ENCODE peak calls at places on chromosomes 11 and 22, in ten cellular contexts. H, O, K, T, L, N, G, Y, R and D are unnamed samples. For H3K4me1, the result is how much of the 10 kb centered on the place peaks cover.

GRCh38 chr11:2122222-2122906 is 16.8 kb downstream of the IGF2 start:
- DNase-seq in H (no peak), O (no peak), K (no peak), T (no peak), L (no peak), N (peak), G (no peak), Y (no peak), R (peak), D (no peak)

GRCh38 chr22:21975854-21976345 is 6.7 kb downstream of the TOP3B start:
- DNase-seq in H (no peak), O (no peak), K (no peak), T (no peak), L (no peak), N (no peak), G (no peak), Y (no peak), R (no peak), D (no peak)

GRCh38 chr11:1381793-1382425 is 7.8 kb upstream of the BRSK2 start:
- DNase-seq in H (no peak), O (no peak), K (no peak), T (no peak), L (no peak), N (no peak), G (no peak), Y (no peak), R (no peak), D (no peak)

GRCh38 chr11:7281083-7281482 is 29.4 kb downstream of the SYT9 start:
- DNase-seq in H (no peak), O (no peak), K (no peak), T (no peak), L (no peak), N (no peak), G (no peak), Y (no peak), R (peak), D (no peak)

GRCh38 chr11:117443269-117444186 is 115.9 kb downstream of the CEP164 start:
- DNase-seq in H (peak), O (peak), K (no peak), T (peak), L (no peak), N (peak), G (no peak), Y (no peak), R (peak), D (peak)

GRCh38 chr22:43928418-43929307 is 5.1 kb downstream of the PNPLA3 start:
- DNase-seq in H (no peak), O (no peak), K (no peak), T (no peak), L (no peak), N (no peak), G (no peak), Y (no peak), R (no peak), D (no peak)

GRCh38 chr11:62732830-62733229 is 4.5 kb downstream of the TTC9C start:
- DNase-seq in H (peak), O (no peak), K (no peak), T (no peak), L (no peak), N (no peak), G (peak), Y (no peak), R (peak), D (no peak)

GRCh38 chr22:30875481-30876215 is 92.9 kb downstream of the MORC2 start:
- DNase-seq in H (no peak), O (no peak), K (no peak), T (no peak), L (peak), N (no peak), G (no peak), Y (peak), R (no peak), D (peak)

GRCh38 chr22:37994049-37994448 is 9.7 kb upstream of the SOX10 start:
- DNase-seq in H (no peak), O (no peak), K (no peak), T (no peak), L (no peak), N (no peak), G (no peak), Y (no peak), R (no peak), D (no peak)

GRCh38 chr22:50524664-50525103 is 714 bp downstream of the SCO2 start:
- DNase-seq in H (no peak), O (no peak), K (no peak), T (no peak), L (no peak), N (no peak), G (peak), Y (no peak), R (no peak), D (no peak)

GRCh38 chr11:131907371-131907770 is 537.0 kb downstream of the NTM start:
- DNase-seq in H (no peak), O (no peak), K (no peak), T (no peak), L (no peak), N (no peak), G (no peak), Y (no peak), R (no peak), D (no peak)

GRCh38 chr11:131904756-131905155 is 534.3 kb downstream of the NTM start:
- DNase-seq in H (no peak), O (peak), K (no peak), T (no peak), L (no peak), N (peak), G (no peak), Y (no peak), R (no peak), D (no peak)

GRCh38 chr11:131908316-131908715 is 537.9 kb downstream of the NTM start:
- DNase-seq in H (no peak), O (no peak), K (no peak), T (no peak), L (no peak), N (no peak), G (no peak), Y (no peak), R (no peak), D (no peak)

GRCh38 chr11:131909426-131910200 is 539.2 kb downstream of the NTM start:
- DNase-seq in H (no peak), O (no peak), K (no peak), T (no peak), L (no peak), N (no peak), G (no peak), Y (no peak), R (no peak), D (no peak)

DNA sequence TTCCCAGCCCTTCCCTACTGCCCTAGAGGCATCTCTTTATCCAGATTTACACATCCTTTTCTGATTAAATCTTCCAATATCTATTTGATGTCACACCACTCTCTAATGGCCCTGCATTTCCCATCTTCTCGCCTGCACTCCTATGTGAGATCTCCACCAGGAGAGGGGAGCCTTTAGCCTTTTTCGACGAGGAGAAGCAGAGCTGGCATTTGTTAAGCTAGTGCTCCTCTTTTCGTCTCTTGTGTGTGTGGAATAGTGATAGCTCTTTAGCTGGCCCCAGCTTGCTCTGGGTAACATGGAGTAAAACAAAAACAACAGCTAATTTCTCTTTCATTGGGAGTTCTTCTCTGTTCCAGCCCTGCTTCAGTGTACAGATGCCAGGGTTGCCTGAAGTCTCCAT is 536.5 kb downstream of the NTM start:
- DNase-seq in H (no peak), O (no peak), K (no peak), T (no peak), L (no peak), N (no peak), G (no peak), Y (no peak), R (no peak), D (no peak)
- TF ChIP-seq CTCF in H (no peak), O (peak), K (no peak), T (no peak), L (no peak), N (peak), G (no peak), Y (no peak), R (no peak), D (no peak)

GRCh38 chr22:17902960-17903359 is 121.4 kb downstream of the MICAL3 start:
- DNase-seq in H (no peak), O (no peak), K (no peak), T (no peak), L (no peak), N (no peak), G (no peak), Y (no peak), R (no peak), D (no peak)
- H3K4me1 ChIP-seq in H (under half), O (under half), K (under half), T (under half), L (under half), N (under half), G (under half), Y (under half), R (under half), D (under half)

GRCh38 chr11:95295382-95295781 is 64.4 kb upstream of the SESN3 start:
- DNase-seq in H (no peak), O (no peak), K (no peak), T (no peak), L (no peak), N (no peak), G (no peak), Y (no peak), R (no peak), D (no peak)

GRCh38 chr11:95289378-95289777 is 58.4 kb upstream of the SESN3 start:
- DNase-seq in H (no peak), O (no peak), K (peak), T (no peak), L (no peak), N (no peak), G (no peak), Y (no peak), R (peak), D (no peak)

GRCh38 chr11:95296165-95296564 is 65.2 kb upstream of the SESN3 start:
- DNase-seq in H (no peak), O (no peak), K (no peak), T (peak), L (no peak), N (no peak), G (no peak), Y (no peak), R (no peak), D (no peak)

GRCh38 chr11:95293116-95293515 is 62.1 kb upstream of the SESN3 start:
- DNase-seq in H (no peak), O (no peak), K (no peak), T (no peak), L (no peak), N (no peak), G (no peak), Y (no peak), R (no peak), D (no peak)

DNA sequence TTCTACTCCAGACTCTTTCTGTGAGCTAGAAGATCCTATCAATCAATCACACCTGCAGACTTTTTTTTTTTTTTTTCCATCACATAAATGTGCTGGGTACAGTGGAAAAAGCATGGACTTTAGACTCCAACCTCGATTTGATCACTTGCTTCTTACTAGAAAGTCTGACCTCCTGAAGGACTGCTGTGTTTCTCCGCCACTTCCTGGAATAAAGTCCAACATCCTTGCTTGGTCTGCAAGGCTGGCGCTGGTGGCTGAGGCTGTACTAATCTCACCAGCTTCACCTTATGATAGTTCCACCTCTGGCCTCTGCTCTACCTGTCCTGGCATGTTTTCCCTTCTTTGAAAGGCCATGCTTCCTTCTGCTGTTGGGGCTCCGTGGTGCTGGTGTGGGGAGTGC is 60.9 kb upstream of the SESN3 start:
- DNase-seq in H (no peak), O (no peak), K (no peak), T (no peak), L (no peak), N (no peak), G (no peak), Y (no peak), R (no peak), D (no peak)
- TF ChIP-seq CTCF in H (no peak), O (no peak), K (no peak), T (no peak), L (no peak), N (no peak), G (no peak), Y (no peak), R (no peak), D (no peak)

GRCh38 chr11:77449060-77449521 is 24.8 kb downstream of the PAK1 start:
- DNase-seq in H (no peak), O (no peak), K (no peak), T (no peak), L (no peak), N (no peak), G (no peak), Y (no peak), R (no peak), D (no peak)
- H3K4me1 ChIP-seq in H (under half), O (under half), K (under half), T (under half), L (under half), N (under half), G (under half), Y (under half), R (under half), D (under half)

GRCh38 chr11:81756864-81757595 is 976.6 kb downstream of the FAM181B start:
- DNase-seq in H (no peak), O (no peak), K (no peak), T (no peak), L (no peak), N (no peak), G (no peak), Y (no peak), R (no peak), D (no peak)
- TF ChIP-seq CTCF in H (no peak), O (no peak), K (no peak), T (no peak), L (no peak), N (no peak), G (no peak), Y (no peak), R (no peak), D (no peak)

DNA sequence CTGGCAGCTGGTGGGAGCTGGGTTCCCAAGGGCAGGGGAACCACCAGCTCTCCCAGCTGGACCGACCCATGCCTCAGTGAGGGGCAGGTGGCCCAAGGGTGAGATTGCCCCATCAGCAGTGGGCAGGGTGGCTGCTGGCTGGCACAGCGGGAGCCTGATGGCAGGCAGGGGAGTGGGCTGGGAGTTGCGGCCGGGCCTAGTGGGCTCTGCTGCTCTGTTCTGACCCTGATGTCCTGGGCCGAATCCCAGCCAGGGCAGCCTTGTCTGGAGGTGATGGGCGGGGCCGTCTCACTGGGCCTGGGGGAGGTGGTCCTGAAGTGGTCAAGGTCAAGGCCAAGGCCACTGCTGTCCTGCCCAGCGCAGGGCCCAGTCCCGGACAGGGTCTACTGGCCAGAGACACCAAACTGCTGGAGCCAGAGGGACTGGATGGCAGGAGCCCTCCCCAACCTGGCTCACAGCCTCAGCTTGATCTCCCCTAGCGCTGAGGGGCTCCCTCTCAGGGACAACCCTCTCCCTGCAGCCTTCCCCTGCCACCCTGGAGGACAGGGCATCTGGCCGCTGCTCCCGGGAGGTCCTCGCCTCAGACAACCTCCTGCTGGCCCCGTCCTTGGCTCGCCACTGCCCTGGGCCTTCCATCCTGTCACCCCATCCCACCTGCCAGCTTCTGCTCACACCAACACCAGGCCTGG is 26.5 kb upstream of the PPARA start:
- DNase-seq in H (no peak), O (no peak), K (no peak), T (no peak), L (no peak), N (no peak), G (no peak), Y (no peak), R (no peak), D (no peak)
- H3K4me1 ChIP-seq in H (under half), O (under half), K (under half), T (under half), L (under half), N (under half), G (under half), Y (under half), R (under half), D (under half)

GRCh38 chr22:36950797-36951590 is 37.6 kb downstream of the CSF2RB start:
- DNase-seq in H (no peak), O (no peak), K (no peak), T (no peak), L (no peak), N (no peak), G (no peak), Y (no peak), R (no peak), D (no peak)

GRCh38 chr22:36948273-36949055 is 35.0 kb downstream of the CSF2RB start:
- DNase-seq in H (no peak), O (no peak), K (no peak), T (no peak), L (no peak), N (no peak), G (no peak), Y (no peak), R (no peak), D (no peak)

GRCh38 chr22:36951746-36952145 is 38.3 kb downstream of the CSF2RB start:
- DNase-seq in H (no peak), O (no peak), K (no peak), T (no peak), L (no peak), N (no peak), G (no peak), Y (no peak), R (no peak), D (no peak)

GRCh38 chr22:36942561-36942960 is 29.1 kb downstream of the CSF2RB start:
- DNase-seq in H (no peak), O (no peak), K (no peak), T (no peak), L (no peak), N (no peak), G (no peak), Y (no peak), R (no peak), D (no peak)

DNA sequence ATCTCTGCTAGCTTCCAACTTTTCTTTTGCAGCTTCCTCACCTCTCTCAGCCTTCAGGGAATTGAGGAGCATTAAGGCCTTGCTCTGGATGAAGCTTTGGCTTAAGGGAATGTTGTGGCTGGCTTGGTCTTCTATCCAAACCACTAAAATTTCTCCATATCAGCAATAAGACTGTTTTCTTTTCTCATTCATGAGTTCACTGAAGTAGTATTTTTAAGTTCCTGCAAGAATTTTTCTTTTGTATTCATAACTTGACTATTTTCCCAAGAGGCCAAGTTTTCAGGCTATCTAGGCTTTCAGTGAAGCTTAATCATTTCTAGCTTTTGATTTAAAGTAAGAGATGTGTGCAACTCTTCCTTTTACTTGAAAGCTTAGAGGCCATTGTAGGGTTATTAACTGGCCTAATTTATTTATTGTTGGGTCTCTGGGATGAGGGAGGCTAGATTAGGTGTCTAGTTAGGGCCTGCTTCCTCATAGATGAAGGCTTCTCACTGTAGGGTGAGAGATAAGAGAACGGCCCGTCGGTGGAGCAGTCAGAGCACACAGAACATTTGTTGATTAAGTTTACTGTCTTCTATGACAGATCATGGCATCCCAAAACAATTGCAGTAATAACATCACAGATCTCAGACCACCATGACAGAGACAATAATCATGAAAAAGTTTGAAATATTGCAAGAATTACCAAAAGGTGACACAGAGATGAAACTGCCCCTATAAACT is 33.2 kb downstream of the CSF2RB start:
- DNase-seq in H (no peak), O (no peak), K (no peak), T (no peak), L (no peak), N (no peak), G (peak), Y (no peak), R (peak), D (no peak)
- TF ChIP-seq CTCF in H (no peak), O (peak), K (no peak), T (no peak), L (no peak), N (peak), G (peak), Y (no peak), R (no peak), D (no peak)